ENCODE peak calls at places on chromosomes 12 and 14, in five cellular contexts. Z is ELR, D is occipital lobe, R is RCC 7860, O is fibroblast of pulmonary artery. T is an unnamed sample.

GRCh38 chr12:106205208-106206069 is 42.4 kb downstream of the CKAP4 start:
- DNase-seq in Z (peak), D (no peak), R (peak), O (no peak), T (no peak)

GRCh38 chr12:27530157-27530922 is 6.3 kb downstream of the PPFIBP1 start:
- DNase-seq in Z (no peak), D (no peak), R (no peak), O (no peak), T (no peak)

GRCh38 chr14:64612021-64612380 is 62.2 kb downstream of the PPP1R36 start:
- DNase-seq in Z (peak), D (no peak), R (peak), O (peak), T (no peak)

GRCh38 chr12:111775205-111776193 is 8.8 kb downstream of the ALDH2 start:
- DNase-seq in Z (no peak), D (no peak), R (peak), O (peak), T (peak)

GRCh38 chr14:73725116-73726024 is 11.2 kb upstream of the PNMA1 start:
- DNase-seq in Z (peak), D (no peak), R (peak), O (peak), T (peak)

GRCh38 chr12:110508071-110508586 is 6.0 kb downstream of the RAD9B start:
- DNase-seq in Z (no peak), D (no peak), R (no peak), O (no peak), T (no peak)

GRCh38 chr12:2049604-2050540 is 2.9 kb upstream of the CACNA1C start:
- DNase-seq in Z (no peak), D (no peak), R (no peak), O (no peak), T (peak)

GRCh38 chr14:71130491-71131179 is 223.4 kb downstream of the PCNX1 start:
- DNase-seq in Z (peak), D (no peak), R (peak), O (peak), T (peak)

GRCh38 chr12:31496257-31496656 is 94.7 kb downstream of the DENND5B start:
- DNase-seq in Z (peak), D (no peak), R (no peak), O (no peak), T (no peak)

T was measured in fibroblast of lung.